ENCODE peak calls at places on chromosomes 12 and 14, in ten cellular contexts. A is GM19239; G is psoas muscle; W is skeletal muscle cell; J is mucosa of gallbladder; N is CD8-positive, alpha-beta memory T cell; U is Right ventricle myocardium inferior; T is stimulated activated CD8-positive, alpha-beta memory T cell treated with anti-CD3 and anti-CD28 coated beads, Interleukin-7, amount 100 ng/mL, for 1 hour; P is gastrocnemius medialis; Z is iris pigment epithelial cell. M is an unnamed sample.

GRCh38 chr12:101490286-101490920 is 15.3 kb downstream of the SPIC start:
- DNase-seq in Z (peak), U (no peak), T (no peak), W (no peak), G (no peak), A (no peak), N (no peak), J (peak), P (peak), M (peak)

GRCh38 chr12:132437252-132438138 is 52.5 kb upstream of the FBRSL1 start:
- DNase-seq in A (no peak), G (no peak), U (no peak), P (no peak), N (no peak), W (no peak), Z (no peak), T (no peak), J (no peak), M (no peak)

GRCh38 chr12:6824962-6825381 is 3.2 kb upstream of the P3H3 start:
- DNase-seq in P (no peak), W (no peak), G (no peak), A (no peak), T (no peak), J (no peak), U (no peak), N (no peak), Z (peak), M (peak)

GRCh38 chr12:67222302-67222701 is 46.9 kb upstream of the CAND1 start:
- DNase-seq in G (no peak), N (no peak), U (no peak), A (no peak), Z (peak), T (no peak), J (no peak), P (no peak), W (no peak), M (peak)

GRCh38 chr12:69936214-69936731 is 111.2 kb downstream of the MYRFL start:
- DNase-seq in P (no peak), A (no peak), G (no peak), U (no peak), J (no peak), N (no peak), W (no peak), T (no peak), Z (no peak), M (no peak)

GRCh38 chr14:100712490-100712889 is 14.2 kb upstream of the DLK1 start:
- DNase-seq in A (no peak), P (no peak), Z (no peak), W (no peak), T (no peak), J (no peak), G (no peak), N (no peak), U (no peak), M (no peak)

GRCh38 chr12:34403706-34404376 is 381.5 kb downstream of the ALG10 start:
- DNase-seq in J (peak), W (no peak), G (peak), Z (no peak), A (no peak), P (no peak), T (no peak), N (no peak), U (no peak), M (no peak)

GRCh38 chr14:66005899-66006434 is 480.2 kb upstream of the CCDC196 start:
- DNase-seq in P (no peak), G (no peak), N (no peak), U (no peak), W (no peak), Z (no peak), A (no peak), J (no peak), T (no peak), M (no peak)

GRCh38 chr12:7612851-7613250 is 52.9 kb downstream of the APOBEC1 start:
- DNase-seq in N (no peak), J (no peak), T (no peak), P (no peak), U (no peak), W (no peak), A (no peak), G (no peak), Z (no peak), M (no peak)

GRCh38 chr14:35438910-35439713 is 34.6 kb upstream of the NFKBIA start:
- DNase-seq in G (no peak), T (no peak), W (no peak), N (no peak), Z (no peak), U (no peak), A (no peak), P (no peak), J (no peak), M (peak)

GRCh38 chr12:53965251-53966069 is 7.5 kb upstream of the HOXC11 start:
- DNase-seq in W (peak), N (no peak), G (peak), T (no peak), A (no peak), J (no peak), Z (no peak), P (no peak), U (no peak), M (peak)

GRCh38 chr12:15788266-15789214 is 648 bp downstream of the EPS8 start:
- DNase-seq in U (peak), A (peak), N (no peak), P (peak), W (no peak), G (peak), J (peak), Z (peak), T (no peak), M (peak)

GRCh38 chr14:93951798-93952540 is 24.4 kb downstream of the ASB2 start:
- DNase-seq in P (no peak), U (peak), W (no peak), J (no peak), Z (no peak), N (no peak), A (no peak), T (no peak), G (peak), M (no peak)

GRCh38 chr14:93977790-93978581 is 1.6 kb upstream of the ASB2 start:
- DNase-seq in Z (no peak), A (peak), U (no peak), J (peak), G (peak), W (no peak), T (peak), P (no peak), N (peak), M (no peak)

GRCh38 chr12:98154850-98155249 is 360.5 kb upstream of the TMPO start:
- DNase-seq in W (no peak), U (no peak), Z (peak), P (no peak), A (no peak), G (no peak), J (no peak), T (no peak), N (no peak), M (peak)

GRCh38 chr12:31321565-31322228 is 4.3 kb downstream of the SINHCAF start:
- DNase-seq in T (no peak), U (no peak), A (no peak), P (no peak), J (no peak), Z (peak), W (no peak), N (no peak), G (no peak), M (peak)

GRCh38 chr14:98840076-98840475 is 431.9 kb downstream of the BCL11B start:
- DNase-seq in W (no peak), J (no peak), P (no peak), A (no peak), T (no peak), Z (no peak), G (no peak), N (no peak), U (no peak), M (no peak)

GRCh38 chr12:4280351-4281163 is 7.0 kb downstream of the CCND2 start:
- DNase-seq in Z (no peak), G (no peak), W (no peak), T (no peak), P (no peak), A (no peak), J (no peak), N (no peak), U (peak), M (no peak)

GRCh38 chr14:26392498-26392897 is 205.3 kb downstream of the NOVA1 start:
- DNase-seq in A (no peak), Z (no peak), T (no peak), J (no peak), G (no peak), N (no peak), P (no peak), U (no peak), W (no peak), M (no peak)

GRCh38 chr12:113758165-113758924 is 207.8 kb downstream of the RBM19 start:
- DNase-seq in N (no peak), A (no peak), W (no peak), Z (no peak), T (no peak), U (no peak), J (no peak), G (no peak), P (no peak), M (no peak)

GRCh38 chr14:77372304-77372841 is 4.5 kb downstream of the TMED8 start:
- DNase-seq in J (no peak), Z (peak), P (no peak), W (peak), U (no peak), N (no peak), A (no peak), T (no peak), G (no peak), M (peak)

GRCh38 chr12:82055391-82055790 is 296.2 kb upstream of the PPFIA2 start:
- DNase-seq in A (no peak), W (no peak), U (peak), G (no peak), Z (no peak), P (no peak), J (no peak), N (no peak), T (no peak), M (no peak)

GRCh38 chr12:130031571-130032189 is 127.9 kb upstream of the TMEM132D start:
- DNase-seq in P (no peak), T (peak), U (no peak), J (peak), Z (peak), A (peak), W (no peak), N (peak), G (no peak), M (peak)

GRCh38 chr12:130164931-130165330 is 2.7 kb downstream of the FZD10 start:
- DNase-seq in J (no peak), Z (no peak), N (no peak), G (no peak), U (no peak), P (no peak), A (no peak), W (no peak), T (no peak), M (no peak)

GRCh38 chr14:69151458-69152180 is 1.3 kb downstream of the DCAF5 start:
- DNase-seq in A (peak), N (peak), Z (peak), J (peak), G (peak), W (no peak), P (peak), T (peak), U (peak), M (peak)

GRCh38 chr12:132545955-132546354 is 56.0 kb downstream of the FBRSL1 start:
- DNase-seq in A (no peak), G (no peak), J (no peak), W (no peak), U (no peak), T (no peak), P (no peak), N (no peak), Z (no peak), M (no peak)

GRCh38 chr12:109436181-109436546 is 40.9 kb downstream of the KCTD10 start:
- DNase-seq in T (no peak), W (no peak), N (no peak), Z (no peak), A (no peak), J (no peak), G (no peak), U (no peak), P (no peak), M (no peak)

GRCh38 chr14:38101679-38102078 is 106.0 kb upstream of the SSTR1 start:
- DNase-seq in N (no peak), J (no peak), W (no peak), T (no peak), U (no peak), P (no peak), Z (no peak), G (no peak), A (no peak), M (no peak)

GRCh38 chr12:6044082-6044481 is 80.4 kb downstream of the VWF start:
- DNase-seq in G (no peak), P (no peak), N (no peak), U (no peak), Z (no peak), T (no peak), A (no peak), J (no peak), W (no peak), M (peak)

GRCh38 chr14:34781242-34781641 is 66.8 kb upstream of the CFL2 start:
- DNase-seq in G (no peak), W (peak), J (no peak), T (no peak), U (no peak), A (no peak), Z (peak), N (no peak), P (no peak), M (peak)

GRCh38 chr12:122965851-122966742 is at the start of gene ABCB9:
- DNase-seq in N (peak), J (peak), G (peak), P (peak), Z (peak), U (peak), A (peak), W (peak), T (peak), M (peak)

GRCh38 chr12:57055834-57056233 is 5.9 kb upstream of the MYO1A start:
- DNase-seq in J (no peak), U (no peak), P (no peak), T (no peak), W (no peak), A (no peak), Z (no peak), G (no peak), N (no peak), M (no peak)

GRCh38 chr14:87133073-87133815 is 859.7 kb downstream of the GALC start:
- DNase-seq in Z (peak), P (peak), J (no peak), U (no peak), T (no peak), N (no peak), W (peak), A (no peak), G (no peak), M (no peak)

GRCh38 chr12:49548822-49549648 is 10.2 kb downstream of the KCNH3 start:
- DNase-seq in U (no peak), A (no peak), J (no peak), Z (peak), T (no peak), G (peak), N (no peak), P (no peak), W (no peak), M (no peak)

GRCh38 chr12:185197-185955 is 28.6 kb downstream of the SLC6A12 start:
- DNase-seq in N (no peak), P (no peak), U (peak), Z (no peak), J (no peak), G (peak), W (no peak), T (no peak), A (no peak), M (no peak)

GRCh38 chr14:85731198-85731597 is 201.3 kb downstream of the FLRT2 start:
- DNase-seq in A (no peak), G (no peak), N (no peak), P (no peak), U (no peak), J (peak), T (no peak), Z (peak), W (peak), M (peak)

M was measured in ELR.